ENCODE peak calls at places on chromosome 1, in seven cellular contexts. D is K562, C is HepG2, Z is HCT116, B is SK-N-SH, X is H1, N is GM12878. H is an unnamed sample.

GRCh38 chr1:219188331-219188803 is 14.7 kb downstream of the LYPLAL1 start:
- DNase-seq in D (no peak), C (no peak), Z (no peak), B (no peak), X (no peak), N (peak), H (no peak)

GRCh38 chr1:92877081-92877711 is 45.4 kb downstream of the RPL5 start:
- DNase-seq in D (no peak), C (no peak), Z (no peak), B (peak), X (no peak), N (no peak), H (no peak)

GRCh38 chr1:5917281-5917590 is 75.0 kb downstream of the NPHP4 start:
- DNase-seq in D (no peak), C (no peak), Z (no peak), B (no peak), X (no peak), N (no peak), H (no peak)

GRCh38 chr1:201447911-201448871 is 20.8 kb downstream of the PHLDA3 start:
- DNase-seq in D (peak), C (peak), Z (peak), B (peak), X (peak), N (no peak), H (peak)

GRCh38 chr1:247386695-247387094 is 29.3 kb upstream of the NLRP3 start:
- DNase-seq in D (no peak), C (no peak), Z (no peak), B (no peak), X (no peak), N (no peak), H (no peak)

GRCh38 chr1:201614262-201615015 is 75.5 kb downstream of the NAV1 start:
- DNase-seq in D (peak), C (no peak), Z (no peak), B (no peak), X (no peak), N (no peak), H (peak)

GRCh38 chr1:28104866-28105467 is 16.6 kb upstream of the EYA3 start:
- DNase-seq in D (peak), C (peak), Z (peak), B (peak), X (peak), N (no peak), H (peak)

GRCh38 chr1:52550447-52550846 is 2.4 kb downstream of the TUT4 start:
- DNase-seq in D (no peak), C (peak), Z (no peak), B (no peak), X (no peak), N (no peak), H (no peak)

GRCh38 chr1:39183503-39184353 is 20.8 kb upstream of the MACF1 start:
- DNase-seq in D (peak), C (peak), Z (peak), B (no peak), X (no peak), N (no peak), H (peak)

GRCh38 chr1:96643519-96643918 is 78.1 kb upstream of the PTBP2 start:
- DNase-seq in D (no peak), C (no peak), Z (no peak), B (no peak), X (no peak), N (no peak), H (no peak)

GRCh38 chr1:180230416-180230790 is 339 bp downstream of the LHX4 start:
- DNase-seq in D (peak), C (no peak), Z (no peak), B (no peak), X (no peak), N (no peak), H (no peak)

GRCh38 chr1:111733996-111734369 is 5.2 kb downstream of the INKA2 start:
- DNase-seq in D (no peak), C (no peak), Z (no peak), B (no peak), X (no peak), N (no peak), H (no peak)

GRCh38 chr1:111735858-111736544 is 3.2 kb downstream of the INKA2 start:
- DNase-seq in D (no peak), C (no peak), Z (no peak), B (no peak), X (no peak), N (no peak), H (no peak)

GRCh38 chr1:111735321-111735720 is 3.9 kb downstream of the INKA2 start:
- DNase-seq in D (no peak), C (no peak), Z (no peak), B (no peak), X (no peak), N (no peak), H (no peak)

GRCh38 chr1:111733183-111733995 is 5.8 kb downstream of the INKA2 start:
- DNase-seq in D (peak), C (peak), Z (no peak), B (no peak), X (no peak), N (no peak), H (no peak)

DNA sequence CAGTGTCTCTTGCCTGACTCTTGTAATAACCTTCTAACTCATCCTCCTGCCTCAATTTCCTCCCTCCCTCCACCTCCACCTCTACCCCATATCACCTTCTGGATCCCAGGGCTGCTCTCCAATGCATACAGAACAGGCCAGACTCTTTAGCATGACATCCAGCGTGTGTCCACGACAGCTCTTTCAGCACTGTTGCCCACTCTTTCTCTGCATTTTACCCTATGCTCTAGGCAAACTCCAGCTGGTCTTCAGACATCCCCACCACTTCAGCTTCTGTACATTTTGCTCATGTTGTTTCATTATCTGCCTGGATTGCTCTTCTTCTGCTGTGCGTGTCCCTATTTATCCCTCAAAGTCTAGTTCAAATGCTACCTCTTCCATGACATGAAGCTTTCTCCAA is 4.8 kb downstream of the INKA2 start:
- DNase-seq in D (no peak), C (no peak), Z (no peak), B (no peak), X (no peak), N (no peak), H (no peak)
- TF ChIP-seq JUND in D (no peak), C (no peak), Z (no peak), B (no peak), X (no peak), N (no peak), H (no peak)

DNA sequence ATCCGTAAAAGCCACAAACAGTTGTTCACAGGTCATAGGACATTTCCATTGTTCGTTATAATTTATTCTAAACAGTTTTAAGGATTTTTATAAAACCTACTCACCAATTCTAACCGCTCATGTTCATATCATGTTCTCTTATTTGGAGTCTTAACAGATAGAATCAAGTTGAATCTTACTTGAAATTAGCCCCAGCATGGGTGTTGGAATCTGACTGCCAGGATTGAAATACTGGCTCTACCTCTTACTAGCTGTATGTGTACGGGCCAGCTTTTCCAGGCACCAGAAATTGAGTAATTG is 78.2 kb upstream of the GPR88 start:
- DNase-seq in D (no peak), C (no peak), Z (no peak), B (no peak), X (no peak), N (no peak), H (no peak)
- TF ChIP-seq JUND in D (no peak), C (no peak), Z (no peak), B (no peak), X (no peak), N (no peak), H (no peak)

DNA sequence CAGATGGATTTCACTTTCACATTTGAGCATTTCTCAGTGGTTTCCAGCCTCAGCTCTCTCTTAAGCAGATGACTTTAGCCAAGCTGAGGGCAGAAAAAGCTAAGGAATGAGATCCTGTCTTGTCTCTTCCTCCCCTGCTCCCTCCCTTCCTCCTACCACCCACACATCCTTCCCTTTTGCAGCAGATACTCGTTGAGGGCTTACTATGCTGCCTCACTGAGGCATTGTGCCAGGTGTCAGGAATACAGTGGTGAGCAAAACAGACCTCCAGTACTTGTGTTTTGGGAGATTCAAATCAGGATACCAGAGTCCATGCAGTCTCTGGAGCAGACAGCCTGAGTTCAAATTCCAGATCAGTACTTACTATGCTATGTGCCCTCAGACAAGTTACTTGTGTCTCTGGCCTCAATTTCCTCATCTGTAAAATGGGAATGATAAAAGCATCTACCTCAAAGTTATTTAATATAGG is 43.2 kb downstream of the KIF26B start:
- DNase-seq in D (no peak), C (no peak), Z (no peak), B (peak), X (no peak), N (no peak), H (no peak)
- TF ChIP-seq JUND in D (no peak), C (no peak), Z (no peak), B (no peak), X (no peak), N (no peak), H (no peak)

DNA sequence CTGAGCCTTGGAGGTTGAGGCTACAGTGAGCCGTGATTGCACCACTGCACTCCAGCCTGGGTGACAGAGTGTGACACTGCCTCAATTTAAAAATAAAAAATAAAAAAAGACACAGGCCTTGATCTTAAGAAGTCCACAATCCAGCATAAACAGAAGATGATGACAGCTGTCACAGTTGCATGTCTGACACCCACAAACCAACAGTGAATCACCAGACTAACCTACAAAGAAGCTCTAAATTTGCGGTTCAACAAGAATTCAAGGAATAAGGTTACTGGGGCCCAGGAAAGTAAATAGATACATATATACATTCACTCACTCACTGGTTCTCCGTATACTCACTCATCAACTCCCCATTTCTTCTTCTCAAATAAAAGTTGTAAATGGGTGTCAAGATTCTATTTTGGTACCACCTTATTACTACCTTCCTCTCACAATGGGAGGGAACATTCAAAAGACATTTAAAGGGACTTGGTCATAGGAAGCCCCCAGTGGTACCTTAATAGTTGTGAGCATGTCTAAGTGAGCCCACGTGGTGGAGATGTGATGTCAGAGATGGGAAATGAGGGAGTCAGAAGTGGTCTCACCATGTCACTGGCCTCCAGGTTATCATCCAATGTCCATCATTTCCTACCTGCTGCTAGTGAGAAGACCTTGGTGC is 66.9 kb upstream of the PRDX6 start:
- DNase-seq in D (no peak), C (no peak), Z (no peak), B (no peak), X (no peak), N (no peak), H (no peak)
- TF ChIP-seq JUND in D (no peak), C (no peak), Z (no peak), B (no peak), X (no peak), N (no peak), H (no peak)

GRCh38 chr1:43509007-43509739 is 21.5 kb upstream of the PTPRF start:
- DNase-seq in D (no peak), C (no peak), Z (no peak), B (no peak), X (no peak), N (no peak), H (peak)
- TF ChIP-seq JUND in D (no peak), C (no peak), Z (no peak), B (no peak), X (no peak), N (no peak), H (no peak)

GRCh38 chr1:12407050-12407961 is 177.5 kb downstream of the VPS13D start:
- DNase-seq in D (peak), C (peak), Z (peak), B (peak), X (no peak), N (peak), H (peak)
- TF ChIP-seq JUND in D (no peak), C (no peak), Z (no peak), B (no peak), X (no peak), N (no peak), H (no peak)

H was measured in T47D.